ENCODE peak calls at places on chromosomes 7 and 10, in six cellular contexts. One of them, this sample, is unnamed.

GRCh38 chr7:77759294-77759889 is 38.8 kb downstream of the TMEM60 start:
- DNase-seq in A549: peak
- DNase-seq in mammary epithelial cell: peak
- DNase-seq in neural progenitor cell: peak
- DNase-seq in AG09309: no peak
- DNase-seq in sigmoid colon: no peak
- DNase-seq in this sample: peak

GRCh38 chr7:111242361-111242760 is 151.4 kb downstream of the LRRN3 start:
- DNase-seq in A549: no peak
- DNase-seq in sigmoid colon: no peak
- DNase-seq in neural progenitor cell: peak
- DNase-seq in mammary epithelial cell: no peak
- DNase-seq in AG09309: no peak
- DNase-seq in this sample: no peak

GRCh38 chr10:79148452-79149344 is 79.9 kb downstream of the ZMIZ1 start:
- DNase-seq in sigmoid colon: peak
- DNase-seq in AG09309: no peak
- DNase-seq in mammary epithelial cell: peak
- DNase-seq in A549: peak
- DNase-seq in neural progenitor cell: peak
- DNase-seq in this sample: no peak

GRCh38 chr7:103685646-103686418 is 239.8 kb upstream of the SLC26A5 start:
- DNase-seq in AG09309: no peak
- DNase-seq in A549: no peak
- DNase-seq in mammary epithelial cell: no peak
- DNase-seq in sigmoid colon: no peak
- DNase-seq in neural progenitor cell: no peak
- DNase-seq in this sample: no peak

GRCh38 chr7:98294326-98294725 is 12.8 kb downstream of the BRI3 start:
- DNase-seq in neural progenitor cell: no peak
- DNase-seq in mammary epithelial cell: no peak
- DNase-seq in AG09309: no peak
- DNase-seq in sigmoid colon: no peak
- DNase-seq in A549: no peak
- DNase-seq in this sample: no peak

GRCh38 chr10:78860260-78860914 is 208.4 kb upstream of the ZMIZ1 start:
- DNase-seq in AG09309: no peak
- DNase-seq in mammary epithelial cell: no peak
- DNase-seq in sigmoid colon: no peak
- DNase-seq in A549: no peak
- DNase-seq in neural progenitor cell: peak
- DNase-seq in this sample: no peak

GRCh38 chr7:132065973-132066611 is 509.7 kb upstream of the PODXL start:
- DNase-seq in neural progenitor cell: peak
- DNase-seq in A549: no peak
- DNase-seq in mammary epithelial cell: no peak
- DNase-seq in AG09309: no peak
- DNase-seq in sigmoid colon: no peak
- DNase-seq in this sample: no peak

GRCh38 chr10:129775681-129776080 is 188.4 kb downstream of the EBF3 start:
- DNase-seq in neural progenitor cell: no peak
- DNase-seq in AG09309: no peak
- DNase-seq in sigmoid colon: peak
- DNase-seq in A549: no peak
- DNase-seq in mammary epithelial cell: no peak
- DNase-seq in this sample: no peak

GRCh38 chr7:4416436-4417092 is 265.5 kb upstream of the FOXK1 start:
- DNase-seq in neural progenitor cell: no peak
- DNase-seq in sigmoid colon: no peak
- DNase-seq in AG09309: no peak
- DNase-seq in A549: peak
- DNase-seq in mammary epithelial cell: peak
- DNase-seq in this sample: no peak

GRCh38 chr10:2279666-2280065 is 542.3 kb upstream of the ADARB2 start:
- DNase-seq in AG09309: no peak
- DNase-seq in A549: no peak
- DNase-seq in neural progenitor cell: peak
- DNase-seq in mammary epithelial cell: no peak
- DNase-seq in sigmoid colon: no peak
- DNase-seq in this sample: no peak

GRCh38 chr10:14382531-14382930 is 51.8 kb upstream of the FRMD4A start:
- DNase-seq in neural progenitor cell: no peak
- DNase-seq in mammary epithelial cell: no peak
- DNase-seq in A549: no peak
- DNase-seq in AG09309: no peak
- DNase-seq in sigmoid colon: no peak
- DNase-seq in this sample: no peak

GRCh38 chr7:142654398-142654797 is 94.9 kb upstream of the PRSS1 start:
- DNase-seq in AG09309: no peak
- DNase-seq in mammary epithelial cell: no peak
- DNase-seq in A549: no peak
- DNase-seq in sigmoid colon: no peak
- DNase-seq in neural progenitor cell: no peak
- DNase-seq in this sample: no peak

GRCh38 chr7:121083138-121083789 is 94.8 kb downstream of the CPED1 start:
- DNase-seq in mammary epithelial cell: peak
- DNase-seq in A549: no peak
- DNase-seq in AG09309: no peak
- DNase-seq in sigmoid colon: no peak
- DNase-seq in neural progenitor cell: no peak
- DNase-seq in this sample: no peak

GRCh38 chr7:102044984-102045673 is 227.7 kb downstream of the CUX1 start:
- DNase-seq in sigmoid colon: peak
- DNase-seq in neural progenitor cell: peak
- DNase-seq in AG09309: peak
- DNase-seq in A549: no peak
- DNase-seq in mammary epithelial cell: no peak
- DNase-seq in this sample: no peak

GRCh38 chr7:15832996-15833395 is 146.5 kb upstream of the MEOX2 start:
- DNase-seq in sigmoid colon: no peak
- DNase-seq in neural progenitor cell: no peak
- DNase-seq in mammary epithelial cell: no peak
- DNase-seq in AG09309: no peak
- DNase-seq in A549: no peak
- DNase-seq in this sample: no peak

GRCh38 chr7:105245398-105246099 is 143.2 kb downstream of the SRPK2 start:
- DNase-seq in A549: no peak
- DNase-seq in AG09309: no peak
- DNase-seq in mammary epithelial cell: no peak
- DNase-seq in sigmoid colon: no peak
- DNase-seq in neural progenitor cell: no peak
- DNase-seq in this sample: no peak

GRCh38 chr7:130940326-130940725 is 206.3 kb upstream of the KLF14 start:
- DNase-seq in A549: no peak
- DNase-seq in neural progenitor cell: no peak
- DNase-seq in AG09309: no peak
- DNase-seq in sigmoid colon: no peak
- DNase-seq in mammary epithelial cell: no peak
- DNase-seq in this sample: no peak

GRCh38 chr10:98030093-98030821 is at the start of gene CRTAC1:
- DNase-seq in A549: peak
- DNase-seq in sigmoid colon: peak
- DNase-seq in neural progenitor cell: peak
- DNase-seq in mammary epithelial cell: no peak
- DNase-seq in AG09309: no peak
- DNase-seq in this sample: no peak

GRCh38 chr10:67936416-67936815 is 52.0 kb downstream of the SIRT1 start:
- DNase-seq in sigmoid colon: no peak
- DNase-seq in A549: no peak
- DNase-seq in AG09309: no peak
- DNase-seq in neural progenitor cell: no peak
- DNase-seq in mammary epithelial cell: no peak
- DNase-seq in this sample: no peak

GRCh38 chr7:15495170-15495569 is 66.6 kb downstream of the AGMO start:
- DNase-seq in AG09309: no peak
- DNase-seq in sigmoid colon: no peak
- DNase-seq in neural progenitor cell: no peak
- DNase-seq in mammary epithelial cell: no peak
- DNase-seq in A549: no peak
- DNase-seq in this sample: no peak

GRCh38 chr7:25849361-25850184 is 302.4 kb upstream of the NFE2L3 start:
- DNase-seq in A549: peak
- DNase-seq in sigmoid colon: no peak
- DNase-seq in AG09309: no peak
- DNase-seq in neural progenitor cell: no peak
- DNase-seq in mammary epithelial cell: peak
- DNase-seq in this sample: no peak

GRCh38 chr10:13560597-13560996 is 26.2 kb upstream of the PRPF18 start:
- DNase-seq in mammary epithelial cell: peak
- DNase-seq in AG09309: no peak
- DNase-seq in A549: peak
- DNase-seq in neural progenitor cell: no peak
- DNase-seq in sigmoid colon: no peak
- DNase-seq in this sample: no peak

GRCh38 chr10:114412907-114413386 is 8.6 kb upstream of the AFAP1L2 start:
- DNase-seq in AG09309: no peak
- DNase-seq in neural progenitor cell: no peak
- DNase-seq in A549: peak
- DNase-seq in mammary epithelial cell: peak
- DNase-seq in sigmoid colon: peak
- DNase-seq in this sample: no peak

GRCh38 chr7:136023134-136023869 is 46.1 kb upstream of the MTPN start:
- DNase-seq in mammary epithelial cell: no peak
- DNase-seq in neural progenitor cell: no peak
- DNase-seq in AG09309: no peak
- DNase-seq in A549: no peak
- DNase-seq in sigmoid colon: no peak
- DNase-seq in this sample: no peak

GRCh38 chr7:140403878-140404564 is at the start of gene RAB19:
- DNase-seq in A549: no peak
- DNase-seq in mammary epithelial cell: peak
- DNase-seq in sigmoid colon: no peak
- DNase-seq in AG09309: no peak
- DNase-seq in neural progenitor cell: peak
- DNase-seq in this sample: no peak

GRCh38 chr7:41628926-41629325 is 74.0 kb downstream of the INHBA start:
- DNase-seq in mammary epithelial cell: peak
- DNase-seq in AG09309: no peak
- DNase-seq in sigmoid colon: no peak
- DNase-seq in neural progenitor cell: no peak
- DNase-seq in A549: no peak
- DNase-seq in this sample: no peak

GRCh38 chr10:21161647-21162046 is 264.5 kb upstream of the NEBL start:
- DNase-seq in mammary epithelial cell: no peak
- DNase-seq in AG09309: no peak
- DNase-seq in sigmoid colon: no peak
- DNase-seq in neural progenitor cell: peak
- DNase-seq in A549: no peak
- DNase-seq in this sample: no peak

GRCh38 chr10:17655009-17655408 is 11.1 kb downstream of the STAM start:
- DNase-seq in sigmoid colon: no peak
- DNase-seq in AG09309: no peak
- DNase-seq in neural progenitor cell: no peak
- DNase-seq in A549: no peak
- DNase-seq in mammary epithelial cell: no peak
- DNase-seq in this sample: no peak
- TF ChIP-seq CTCF in sigmoid colon: no peak
- TF ChIP-seq CTCF in AG09309: no peak
- TF ChIP-seq CTCF in neural progenitor cell: no peak
- TF ChIP-seq CTCF in A549: no peak
- TF ChIP-seq CTCF in mammary epithelial cell: no peak
- TF ChIP-seq CTCF in this sample: no peak

GRCh38 chr7:70696139-70696782 is 435.7 kb upstream of the GALNT17 start:
- DNase-seq in AG09309: no peak
- DNase-seq in A549: peak
- DNase-seq in neural progenitor cell: peak
- DNase-seq in mammary epithelial cell: peak
- DNase-seq in sigmoid colon: no peak
- DNase-seq in this sample: no peak
- H3K4me3 ChIP-seq in AG09309: peak
- H3K4me3 ChIP-seq in A549: no peak
- H3K4me3 ChIP-seq in neural progenitor cell: peak
- H3K4me3 ChIP-seq in mammary epithelial cell: peak
- H3K4me3 ChIP-seq in sigmoid colon: peak
- H3K4me3 ChIP-seq in this sample: peak

GRCh38 chr7:115634633-115635032 is 395.9 kb downstream of the TFEC start:
- DNase-seq in AG09309: no peak
- DNase-seq in sigmoid colon: no peak
- DNase-seq in neural progenitor cell: no peak
- DNase-seq in A549: peak
- DNase-seq in mammary epithelial cell: no peak
- DNase-seq in this sample: no peak

GRCh38 chr7:115635367-115635766 is 395.2 kb downstream of the TFEC start:
- DNase-seq in mammary epithelial cell: no peak
- DNase-seq in neural progenitor cell: no peak
- DNase-seq in A549: no peak
- DNase-seq in AG09309: no peak
- DNase-seq in sigmoid colon: no peak
- DNase-seq in this sample: no peak

GRCh38 chr7:115632636-115633035 is 397.9 kb downstream of the TFEC start:
- DNase-seq in sigmoid colon: no peak
- DNase-seq in mammary epithelial cell: no peak
- DNase-seq in A549: no peak
- DNase-seq in AG09309: no peak
- DNase-seq in neural progenitor cell: no peak
- DNase-seq in this sample: no peak

GRCh38 chr7:115630049-115630448 is 400.5 kb downstream of the TFEC start:
- DNase-seq in A549: no peak
- DNase-seq in mammary epithelial cell: no peak
- DNase-seq in AG09309: no peak
- DNase-seq in sigmoid colon: no peak
- DNase-seq in neural progenitor cell: no peak
- DNase-seq in this sample: no peak

DNA sequence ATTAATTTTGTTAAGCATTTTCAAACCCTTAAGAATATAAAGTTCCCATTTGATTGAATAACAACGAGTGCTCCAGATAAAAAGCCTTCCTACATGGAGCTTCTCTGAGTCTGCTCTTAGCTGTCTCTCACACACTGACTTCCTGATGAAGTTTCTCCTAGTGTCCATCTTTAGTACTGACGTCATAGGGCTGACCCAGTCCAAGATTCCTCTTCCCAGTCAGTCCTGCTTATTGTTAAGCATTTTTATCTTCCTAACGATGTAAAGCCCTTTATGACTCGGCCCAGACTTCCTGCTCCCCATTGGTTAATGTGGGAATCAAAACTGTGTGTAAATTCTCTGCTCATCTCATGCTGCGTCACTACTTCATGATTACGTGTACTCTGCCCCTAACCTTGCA is 398.8 kb downstream of the TFEC start:
- DNase-seq in mammary epithelial cell: no peak
- DNase-seq in A549: no peak
- DNase-seq in sigmoid colon: no peak
- DNase-seq in neural progenitor cell: no peak
- DNase-seq in AG09309: no peak
- DNase-seq in this sample: no peak
- TF ChIP-seq CTCF in mammary epithelial cell: no peak
- TF ChIP-seq CTCF in A549: no peak
- TF ChIP-seq CTCF in sigmoid colon: no peak
- TF ChIP-seq CTCF in neural progenitor cell: no peak
- TF ChIP-seq CTCF in AG09309: no peak
- TF ChIP-seq CTCF in this sample: no peak

DNA sequence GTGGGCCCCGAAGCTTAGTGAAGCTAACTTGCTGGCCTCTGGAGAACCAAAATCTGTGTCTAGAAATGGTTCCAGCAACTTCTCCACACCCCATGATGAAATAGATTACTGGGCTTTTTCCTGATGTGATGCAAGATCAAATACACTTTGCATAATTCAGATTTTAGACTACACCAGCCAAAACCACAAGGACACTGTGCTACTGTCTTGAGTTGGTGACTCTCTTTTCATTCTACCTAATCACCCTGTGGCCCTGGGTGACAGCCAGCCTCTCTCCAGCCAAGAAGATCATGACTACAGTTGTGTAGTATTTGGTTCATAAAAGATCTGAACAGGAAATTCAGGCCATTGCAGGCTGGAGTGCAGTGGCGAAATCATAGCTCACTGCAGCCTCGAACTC is 22.2 kb downstream of the AZGP1 start:
- DNase-seq in A549: no peak
- DNase-seq in sigmoid colon: no peak
- DNase-seq in AG09309: peak
- DNase-seq in neural progenitor cell: no peak
- DNase-seq in mammary epithelial cell: peak
- DNase-seq in this sample: no peak
- H3K4me3 ChIP-seq in A549: no peak
- H3K4me3 ChIP-seq in sigmoid colon: no peak
- H3K4me3 ChIP-seq in AG09309: no peak
- H3K4me3 ChIP-seq in neural progenitor cell: no peak
- H3K4me3 ChIP-seq in mammary epithelial cell: no peak
- H3K4me3 ChIP-seq in this sample: no peak